ENCODE peak calls at places on chromosomes 7 and 10, in nine cellular contexts. P, V, G, M, D, L, E, J and Y are unnamed samples.

GRCh38 chr10:118870467-118871243 is 115.9 kb upstream of the CACUL1 start:
- DNase-seq in P (no peak), V (no peak), G (no peak), M (peak), D (peak), L (peak), E (no peak), J (no peak), Y (peak)

GRCh38 chr10:44340557-44340956 is 44.3 kb downstream of the CXCL12 start:
- DNase-seq in P (no peak), V (no peak), G (no peak), M (no peak), D (no peak), L (no peak), E (no peak), J (no peak), Y (no peak)

GRCh38 chr7:541661-542060 is 22.0 kb upstream of the PDGFA start:
- DNase-seq in P (no peak), V (no peak), G (no peak), M (no peak), D (no peak), L (no peak), E (no peak), J (no peak), Y (no peak)

GRCh38 chr10:100209303-100209702 is 20.1 kb downstream of the CHUK start:
- DNase-seq in P (no peak), V (no peak), G (no peak), M (peak), D (peak), L (no peak), E (no peak), J (no peak), Y (no peak)

GRCh38 chr7:42932861-42933591 is 850 bp downstream of the MRPL32 start:
- DNase-seq in P (peak), V (no peak), G (no peak), M (no peak), D (peak), L (no peak), E (no peak), J (no peak), Y (peak)

GRCh38 chr10:4885142-4885541 is 59.1 kb downstream of the AKR1E2 start:
- DNase-seq in P (no peak), V (no peak), G (no peak), M (no peak), D (no peak), L (no peak), E (no peak), J (no peak), Y (no peak)

GRCh38 chr10:94496010-94496409 is 49.6 kb upstream of the HELLS start:
- DNase-seq in P (no peak), V (no peak), G (no peak), M (peak), D (peak), L (no peak), E (no peak), J (no peak), Y (no peak)

GRCh38 chr7:98174334-98175259 is 36.6 kb upstream of the BHLHA15 start:
- DNase-seq in P (no peak), V (peak), G (no peak), M (no peak), D (no peak), L (no peak), E (no peak), J (no peak), Y (peak)

GRCh38 chr7:95545007-95545615 is 51.2 kb downstream of the PDK4 start:
- DNase-seq in P (peak), V (peak), G (peak), M (peak), D (peak), L (peak), E (no peak), J (peak), Y (peak)

GRCh38 chr10:30422981-30423654 is 10.9 kb upstream of the MAP3K8 start:
- DNase-seq in P (peak), V (peak), G (no peak), M (peak), D (peak), L (no peak), E (no peak), J (no peak), Y (peak)

GRCh38 chr10:133328358-133329343 is 8.0 kb downstream of the CALY start:
- DNase-seq in P (no peak), V (no peak), G (no peak), M (no peak), D (no peak), L (no peak), E (no peak), J (no peak), Y (no peak)

GRCh38 chr10:71832967-71833366 is 18.1 kb downstream of the PSAP start:
- DNase-seq in P (no peak), V (no peak), G (no peak), M (no peak), D (no peak), L (no peak), E (no peak), J (no peak), Y (no peak)

GRCh38 chr10:12539350-12540164 is 190.2 kb downstream of the CAMK1D start:
- DNase-seq in P (no peak), V (peak), G (no peak), M (no peak), D (no peak), L (no peak), E (no peak), J (no peak), Y (no peak)

GRCh38 chr7:132666786-132667185 is 90.5 kb upstream of the PLXNA4 start:
- DNase-seq in P (no peak), V (no peak), G (no peak), M (no peak), D (no peak), L (no peak), E (no peak), J (no peak), Y (no peak)

GRCh38 chr10:119253433-119254174 is 46.2 kb downstream of the GRK5 start:
- DNase-seq in P (peak), V (peak), G (no peak), M (peak), D (peak), L (no peak), E (no peak), J (peak), Y (no peak)

GRCh38 chr10:349081-349480 is 213.8 kb downstream of the ZMYND11 start:
- DNase-seq in P (no peak), V (no peak), G (no peak), M (no peak), D (no peak), L (no peak), E (no peak), J (no peak), Y (no peak)

GRCh38 chr10:132646443-132647097 is 109.0 kb downstream of the INPP5A start:
- DNase-seq in P (no peak), V (no peak), G (no peak), M (no peak), D (no peak), L (no peak), E (no peak), J (no peak), Y (peak)

GRCh38 chr10:59285073-59285472 is 77.3 kb downstream of the FAM13C start:
- DNase-seq in P (no peak), V (no peak), G (no peak), M (no peak), D (no peak), L (no peak), E (no peak), J (no peak), Y (no peak)

GRCh38 chr10:111821876-111822275 is 361.7 kb downstream of the GPAM start:
- DNase-seq in P (no peak), V (peak), G (no peak), M (no peak), D (no peak), L (no peak), E (no peak), J (no peak), Y (no peak)

GRCh38 chr10:68597407-68597806 is 37.3 kb downstream of the TET1 start:
- DNase-seq in P (no peak), V (no peak), G (no peak), M (no peak), D (no peak), L (no peak), E (no peak), J (no peak), Y (no peak)

GRCh38 chr10:132443605-132443997 is 46.6 kb downstream of the PWWP2B start:
- DNase-seq in P (no peak), V (no peak), G (no peak), M (no peak), D (no peak), L (no peak), E (no peak), J (peak), Y (peak)

GRCh38 chr10:78578929-78579328 is 489.8 kb upstream of the ZMIZ1 start:
- DNase-seq in P (no peak), V (no peak), G (no peak), M (peak), D (peak), L (peak), E (no peak), J (no peak), Y (no peak)

GRCh38 chr10:73819513-73820093 is 8.2 kb upstream of the NDST2 start:
- DNase-seq in P (peak), V (peak), G (no peak), M (no peak), D (peak), L (no peak), E (no peak), J (no peak), Y (peak)